ENCODE peak calls at places on chromosomes 11 and 22, in nine cellular contexts. W, S, L, V, K, B, E, R and X are unnamed samples.
A peak's percentile ranks its signal among the peaks of the same experiment; 100 is the strongest.

GRCh38 chr11:65967329-65967934 is 5.9 kb downstream of the SART1 start:
- DNase-seq in W (no peak), L (no peak), E (no peak), S (no peak), B (no peak), V (no peak), K (no peak), R (no peak), X (no peak)

GRCh38 chr11:33699515-33700424 is 856 bp downstream of the C11orf91 start:
- DNase-seq in S (no peak), V (no peak), L (no peak), B (no peak), K (no peak), E (peak; percentile 27), W (peak; percentile 35), R (peak; percentile 66), X (peak; percentile 44)

GRCh38 chr22:38267086-38267485 is 5.7 kb downstream of the TMEM184B start:
- DNase-seq in V (no peak), S (no peak), W (no peak), R (no peak), B (no peak), K (peak; percentile 31), L (peak; percentile 52), E (no peak), X (no peak)

GRCh38 chr22:42270178-42270511 is 308 bp downstream of the TCF20 start:
- DNase-seq in R (no peak), W (no peak), B (no peak), S (no peak), K (no peak), L (peak; percentile 21), V (peak; percentile 2), E (peak; percentile 57), X (no peak)

GRCh38 chr11:100980156-100980555 is 149.5 kb downstream of the PGR start:
- DNase-seq in R (no peak), L (peak; percentile 24), B (peak; percentile 34), W (no peak), E (no peak), K (peak; percentile 13), S (peak; percentile 1), V (no peak), X (no peak)

GRCh38 chr11:126024143-126024542 is 38.5 kb downstream of the CDON start:
- DNase-seq in V (no peak), W (no peak), K (no peak), S (no peak), E (no peak), L (no peak), R (no peak), B (no peak), X (no peak)

GRCh38 chr11:65476632-65477270 is 22.1 kb upstream of the MALAT1 start:
- DNase-seq in S (no peak), W (peak; percentile 64), L (peak; percentile 31), E (no peak), V (no peak), K (no peak), B (no peak), R (peak; percentile 72), X (peak; percentile 21)

GRCh38 chr22:28426346-28427132 is 253.1 kb downstream of the TTC28 start:
- DNase-seq in W (no peak), B (no peak), L (peak; percentile 56), S (no peak), K (peak; percentile 52), V (no peak), E (no peak), R (no peak), X (no peak)

GRCh38 chr11:68741536-68741935 is 9.8 kb downstream of the TESMIN start:
- DNase-seq in K (peak; percentile 10), S (no peak), B (no peak), V (no peak), L (no peak), R (no peak), E (no peak), W (no peak), X (peak; percentile 13)

GRCh38 chr11:35192347-35192746 is 53.4 kb downstream of the CD44 start:
- DNase-seq in R (peak; percentile 50), B (no peak), E (no peak), S (no peak), K (peak; percentile 38), V (no peak), L (peak; percentile 37), W (no peak), X (no peak)

GRCh38 chr11:130518164-130518563 is 69.7 kb downstream of the ADAMTS15 start:
- DNase-seq in E (no peak), B (no peak), V (no peak), R (no peak), L (no peak), S (no peak), K (no peak), W (no peak), X (no peak)

GRCh38 chr11:120657306-120658070 is 145.9 kb downstream of the GRIK4 start:
- DNase-seq in B (no peak), W (no peak), E (no peak), K (no peak), V (no peak), S (no peak), L (no peak), R (no peak), X (no peak)

GRCh38 chr11:46524201-46524600 is 69.6 kb downstream of the AMBRA1 start:
- DNase-seq in L (no peak), R (no peak), W (no peak), S (no peak), B (peak; percentile 44), V (no peak), K (no peak), E (no peak), X (no peak)

GRCh38 chr11:17164361-17165246 is 43.2 kb downstream of the PIK3C2A start:
- DNase-seq in W (no peak), R (no peak), K (peak; percentile 15), V (no peak), L (peak; percentile 31), B (no peak), E (no peak), S (no peak), X (no peak)

GRCh38 chr11:127056338-127056971 is 55.9 kb upstream of the KIRREL3 start:
- DNase-seq in B (peak; percentile 19), S (no peak), K (no peak), E (peak; percentile 11), V (no peak), R (no peak), W (no peak), L (no peak), X (peak; percentile 9)

GRCh38 chr11:43825217-43825816 is 55.3 kb upstream of the ALKBH3 start:
- DNase-seq in E (peak; percentile 28), W (no peak), S (peak; percentile 10), K (peak; percentile 35), R (no peak), V (peak; percentile 31), B (peak; percentile 75), L (peak; percentile 45), X (peak; percentile 45)

DNA sequence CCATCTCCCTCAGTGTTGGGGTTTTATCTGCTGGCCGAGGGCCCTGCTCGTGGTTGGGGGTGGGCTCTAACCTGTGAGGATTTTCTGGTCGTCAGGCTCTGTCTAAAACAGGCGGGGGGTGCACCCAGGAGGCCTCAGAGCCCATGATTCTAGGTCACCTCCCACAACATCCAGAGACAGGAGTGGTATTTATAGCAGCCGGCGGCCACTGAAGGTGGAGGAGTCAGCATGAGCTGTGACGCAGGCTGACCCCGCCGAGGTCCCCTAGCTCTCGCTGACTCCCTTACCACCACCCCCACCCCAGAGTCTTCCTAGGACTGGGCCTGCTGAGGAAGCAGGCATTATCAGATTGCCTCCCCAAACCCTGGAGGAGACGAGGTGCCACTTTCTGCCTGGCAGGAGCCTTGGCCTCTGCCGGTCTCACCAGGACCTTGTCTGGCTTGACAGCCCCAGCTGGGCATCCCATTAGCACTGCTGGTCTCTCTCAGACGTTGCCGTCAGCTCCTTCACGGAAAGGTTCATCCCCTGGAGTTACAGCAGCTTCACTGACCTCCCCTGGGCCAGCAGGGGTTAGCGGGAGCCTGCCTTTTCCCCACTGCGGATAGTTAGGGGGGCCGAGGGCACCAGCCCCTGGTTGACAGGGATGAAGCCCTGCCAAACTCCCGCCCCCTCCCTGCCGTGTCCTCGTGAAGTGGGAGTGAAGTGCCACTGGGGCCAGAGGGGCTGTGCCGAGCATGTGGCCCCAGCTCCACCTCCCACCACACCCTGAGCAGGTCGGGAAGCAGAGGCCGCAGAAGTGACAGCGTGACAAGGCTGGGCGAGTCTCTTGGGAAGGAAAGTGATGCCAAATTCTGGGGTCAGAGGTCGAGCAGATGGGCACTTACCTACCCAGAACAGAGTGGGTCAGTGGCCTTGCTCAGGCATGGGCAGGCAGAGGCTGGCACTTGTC is 26.5 kb downstream of the DAGLA start:
- DNase-seq in E (no peak), B (no peak), V (no peak), K (no peak), L (no peak), R (no peak), S (no peak), W (no peak), X (no peak)
- H3K27ac ChIP-seq in E (no peak overlapping the region), B (no peak overlapping the region), V (no peak overlapping the region), K (no peak overlapping the region), L (no peak overlapping the region), R (peak overlapping the region; percentile 55), S (no peak overlapping the region), W (no peak overlapping the region), X (no peak overlapping the region)

DNA sequence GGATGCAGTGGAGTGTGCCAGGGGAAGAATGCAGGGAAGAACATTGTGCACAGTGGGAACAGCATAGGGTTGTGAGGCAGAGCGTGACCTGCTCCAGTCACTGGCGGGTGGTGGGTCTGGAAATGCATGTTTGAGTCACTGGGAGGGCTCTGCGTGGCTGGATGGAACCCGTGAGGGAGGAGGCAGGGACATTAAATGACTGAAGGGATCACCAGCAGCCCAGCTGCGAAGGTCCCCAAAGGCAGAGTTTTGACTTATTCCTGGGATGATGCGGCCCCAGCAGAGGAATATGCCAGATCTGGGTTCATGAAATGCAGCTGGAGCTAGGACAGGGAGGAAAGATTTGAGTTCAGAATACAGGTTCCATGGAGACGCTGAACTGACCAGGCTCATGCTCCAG is 104.0 kb upstream of the FGF3 start:
- DNase-seq in E (no peak), K (no peak), W (no peak), B (no peak), L (no peak), R (peak; percentile 36), V (no peak), S (no peak), X (no peak)
- H3K27ac ChIP-seq in E (no peak overlapping the region), K (no peak overlapping the region), W (no peak overlapping the region), B (no peak overlapping the region), L (no peak overlapping the region), R (no peak overlapping the region), V (no peak overlapping the region), S (no peak overlapping the region), X (no peak overlapping the region)

GRCh38 chr11:19400296-19400695 is 159.6 kb upstream of the E2F8 start:
- DNase-seq in W (no peak), B (no peak), S (no peak), R (no peak), K (no peak), V (no peak), E (no peak), L (no peak), X (no peak)
- H3K27ac ChIP-seq in W (no peak overlapping the region), B (no peak overlapping the region), S (no peak overlapping the region), R (no peak overlapping the region), K (no peak overlapping the region), V (no peak overlapping the region), E (no peak overlapping the region), L (no peak overlapping the region), X (no peak overlapping the region)

GRCh38 chr11:102050927-102051575 is 3.8 kb downstream of the CFAP300 start:
- DNase-seq in L (no peak), B (no peak), V (no peak), S (no peak), W (no peak), K (no peak), E (no peak), R (no peak), X (no peak)

GRCh38 chr11:102046841-102047240 is 396 bp upstream of the CFAP300 start:
- DNase-seq in R (no peak), B (no peak), L (no peak), S (no peak), K (peak; percentile 25), W (no peak), E (no peak), V (no peak), X (no peak)

GRCh38 chr11:102047305-102047924 is at the start of gene CFAP300:
- DNase-seq in B (peak; percentile 97), K (peak; percentile 33), L (peak; percentile 32), R (peak; percentile 96), S (peak; percentile 86), W (peak; percentile 82), V (no peak), E (peak; percentile 79), X (peak; percentile 65)
- H3K27ac ChIP-seq in B (peak within 1 kb of the TSS; percentile 59), K (peak within 1 kb of the TSS; percentile 22), L (no peak within 1 kb of the TSS), R (peak within 1 kb of the TSS; percentile 2), S (peak within 1 kb of the TSS; percentile 86), W (peak within 1 kb of the TSS; percentile 79), V (no peak within 1 kb of the TSS), E (no peak within 1 kb of the TSS), X (no peak within 1 kb of the TSS)